ENCODE peak calls at places on chromosome 6, in eight cellular contexts. K, P, C, N, R, S, T and O are unnamed samples.

GRCh38 chr6:167720456-167721285 is 106.0 kb upstream of the AFDN start:
- DNase-seq in P (no peak), S (no peak), T (no peak), K (no peak), R (no peak), N (no peak), C (no peak), O (no peak)

GRCh38 chr6:80553071-80553740 is 446.7 kb downstream of the BCKDHB start:
- DNase-seq in T (no peak), R (no peak), P (peak), N (no peak), C (no peak), K (peak), S (no peak), O (no peak)

GRCh38 chr6:156953478-156954146 is 176.4 kb downstream of the ARID1B start:
- DNase-seq in N (no peak), C (peak), P (no peak), T (no peak), R (peak), S (no peak), K (peak), O (no peak)

GRCh38 chr6:40788661-40789111 is 201.5 kb upstream of the LRFN2 start:
- DNase-seq in N (peak), P (peak), K (peak), C (no peak), S (peak), T (peak), R (no peak), O (no peak)

GRCh38 chr6:152124432-152125074 is 317.1 kb downstream of the ESR1 start:
- DNase-seq in P (no peak), K (peak), C (peak), N (no peak), T (no peak), S (no peak), R (peak), O (no peak)

GRCh38 chr6:29813809-29814208 is 13.8 kb upstream of the HLA-G start:
- DNase-seq in P (no peak), T (no peak), C (peak), N (no peak), R (peak), S (no peak), K (peak), O (no peak)

GRCh38 chr6:149014631-149015171 is 267.9 kb downstream of the UST start:
- DNase-seq in N (no peak), S (no peak), C (peak), K (no peak), T (no peak), R (no peak), P (no peak), O (no peak)

GRCh38 chr6:25449774-25450173 is 170.6 kb downstream of the CARMIL1 start:
- DNase-seq in K (no peak), R (no peak), T (no peak), P (peak), C (no peak), S (no peak), N (no peak), O (no peak)

GRCh38 chr6:11869656-11870340 is 91.2 kb upstream of the ADTRP start:
- DNase-seq in N (peak), S (no peak), C (no peak), P (peak), K (peak), R (no peak), T (peak), O (peak)

GRCh38 chr6:116392158-116393032 is 21.6 kb downstream of the DSE start:
- DNase-seq in C (no peak), T (no peak), N (no peak), S (no peak), K (peak), R (no peak), P (no peak), O (no peak)

GRCh38 chr6:109050012-109050411 is 44.6 kb downstream of the SESN1 start:
- DNase-seq in K (no peak), S (no peak), N (no peak), T (no peak), R (no peak), P (no peak), C (no peak), O (no peak)

GRCh38 chr6:141335476-141335875 is 797.2 kb upstream of the GJE1 start:
- DNase-seq in S (no peak), C (no peak), P (no peak), T (no peak), K (no peak), R (peak), N (no peak), O (no peak)